ENCODE peak calls at places on chromosomes 3 and 15, in five cellular contexts. One of them, this sample, is unnamed.

GRCh38 chr3:40768536-40768935 is 243.8 kb downstream of the ZNF621 start:
- DNase-seq in A549: no peak
- DNase-seq in Peyer's patch: no peak
- DNase-seq in HCT116: no peak
- DNase-seq in ovary: no peak
- DNase-seq in this sample: no peak

GRCh38 chr15:81323944-81324881 is at the start of gene STARD5:
- DNase-seq in Peyer's patch: peak; percentile 99
- DNase-seq in ovary: peak; percentile 99
- DNase-seq in A549: peak; percentile 99
- DNase-seq in HCT116: peak; percentile 90
- DNase-seq in this sample: peak; percentile 92

GRCh38 chr3:174251696-174252095 is 607.4 kb upstream of the NAALADL2 start:
- DNase-seq in ovary: no peak
- DNase-seq in A549: no peak
- DNase-seq in Peyer's patch: no peak
- DNase-seq in HCT116: no peak
- DNase-seq in this sample: no peak

GRCh38 chr15:99122831-99123705 is 18.2 kb downstream of the SYNM start:
- DNase-seq in HCT116: no peak
- DNase-seq in Peyer's patch: no peak
- DNase-seq in A549: no peak
- DNase-seq in ovary: no peak
- DNase-seq in this sample: no peak

GRCh38 chr3:146543461-146544012 is 870 bp downstream of the PLSCR1 start:
- DNase-seq in HCT116: no peak
- DNase-seq in ovary: peak; percentile 40
- DNase-seq in A549: peak; percentile 7
- DNase-seq in Peyer's patch: no peak
- DNase-seq in this sample: no peak

GRCh38 chr3:138890555-138891187 is 55.9 kb upstream of the PIK3CB start:
- DNase-seq in ovary: no peak
- DNase-seq in A549: no peak
- DNase-seq in HCT116: no peak
- DNase-seq in Peyer's patch: no peak
- DNase-seq in this sample: no peak

GRCh38 chr15:84595660-84596059 is 5.1 kb upstream of the ZSCAN2 start:
- DNase-seq in HCT116: no peak
- DNase-seq in ovary: no peak
- DNase-seq in Peyer's patch: no peak
- DNase-seq in A549: no peak
- DNase-seq in this sample: no peak

GRCh38 chr15:85620321-85621044 is 174.2 kb downstream of the KLHL25 start:
- DNase-seq in A549: no peak
- DNase-seq in Peyer's patch: no peak
- DNase-seq in HCT116: no peak
- DNase-seq in ovary: no peak
- DNase-seq in this sample: no peak

GRCh38 chr3:184538600-184539431 is 22.8 kb upstream of the EPHB3 start:
- DNase-seq in A549: no peak
- DNase-seq in ovary: no peak
- DNase-seq in HCT116: no peak
- DNase-seq in Peyer's patch: no peak
- DNase-seq in this sample: no peak

GRCh38 chr3:38002291-38002876 is 11.8 kb downstream of the VILL start:
- DNase-seq in A549: no peak
- DNase-seq in HCT116: no peak
- DNase-seq in ovary: peak; percentile 9
- DNase-seq in Peyer's patch: peak; percentile 42
- DNase-seq in this sample: no peak

GRCh38 chr15:90735929-90736328 is 18.8 kb downstream of the BLM start:
- DNase-seq in HCT116: no peak
- DNase-seq in Peyer's patch: no peak
- DNase-seq in A549: no peak
- DNase-seq in ovary: no peak
- DNase-seq in this sample: no peak

GRCh38 chr15:86384191-86384590 is 304.5 kb downstream of the AGBL1 start:
- DNase-seq in A549: no peak
- DNase-seq in HCT116: no peak
- DNase-seq in ovary: no peak
- DNase-seq in Peyer's patch: no peak
- DNase-seq in this sample: no peak

GRCh38 chr3:183298708-183299153 is 45.7 kb downstream of the B3GNT5 start:
- DNase-seq in ovary: peak; percentile 12
- DNase-seq in Peyer's patch: no peak
- DNase-seq in HCT116: no peak
- DNase-seq in A549: no peak
- DNase-seq in this sample: peak; percentile 6

GRCh38 chr3:177523991-177524438 is 326.7 kb upstream of the TBL1XR1 start:
- DNase-seq in HCT116: no peak
- DNase-seq in Peyer's patch: no peak
- DNase-seq in A549: no peak
- DNase-seq in ovary: no peak
- DNase-seq in this sample: no peak

GRCh38 chr15:61084944-61085367 is 144.1 kb downstream of the RORA start:
- DNase-seq in HCT116: no peak
- DNase-seq in A549: no peak
- DNase-seq in ovary: no peak
- DNase-seq in Peyer's patch: no peak
- DNase-seq in this sample: no peak

GRCh38 chr15:25060996-25061620 is 106.3 kb downstream of the SNRPN start:
- DNase-seq in ovary: no peak
- DNase-seq in A549: no peak
- DNase-seq in Peyer's patch: no peak
- DNase-seq in HCT116: no peak
- DNase-seq in this sample: no peak

GRCh38 chr15:94526071-94526689 is 294.8 kb downstream of the MCTP2 start:
- DNase-seq in Peyer's patch: no peak
- DNase-seq in A549: no peak
- DNase-seq in ovary: no peak
- DNase-seq in HCT116: peak; percentile 19
- DNase-seq in this sample: no peak

GRCh38 chr15:47507221-47507985 is 209.9 kb upstream of the SEMA6D start:
- DNase-seq in A549: no peak
- DNase-seq in Peyer's patch: no peak
- DNase-seq in HCT116: no peak
- DNase-seq in ovary: no peak
- DNase-seq in this sample: no peak

GRCh38 chr3:52277071-52277964 is 1.1 kb downstream of the WDR82 start:
- DNase-seq in Peyer's patch: peak; percentile 83
- DNase-seq in ovary: peak; percentile 81
- DNase-seq in A549: peak; percentile 38
- DNase-seq in HCT116: no peak
- DNase-seq in this sample: no peak

GRCh38 chr3:151351648-151352047 is 22.3 kb upstream of the P2RY13 start:
- DNase-seq in HCT116: no peak
- DNase-seq in A549: no peak
- DNase-seq in Peyer's patch: no peak
- DNase-seq in ovary: no peak
- DNase-seq in this sample: no peak

GRCh38 chr3:44764248-44764647 is 2.7 kb downstream of the KIF15 start:
- DNase-seq in Peyer's patch: no peak
- DNase-seq in A549: no peak
- DNase-seq in HCT116: no peak
- DNase-seq in ovary: no peak
- DNase-seq in this sample: no peak

GRCh38 chr3:44761347-44762169 is at the start of the genes KIAA1143 and KIF15:
- DNase-seq in Peyer's patch: peak; percentile 98
- DNase-seq in A549: peak; percentile 69
- DNase-seq in ovary: peak; percentile 94
- DNase-seq in HCT116: peak; percentile 92
- DNase-seq in this sample: peak; percentile 77

GRCh38 chr3:44762690-44763089 is 1.1 kb downstream of the KIF15 start:
- DNase-seq in ovary: no peak
- DNase-seq in HCT116: no peak
- DNase-seq in A549: no peak
- DNase-seq in Peyer's patch: no peak
- DNase-seq in this sample: no peak

DNA sequence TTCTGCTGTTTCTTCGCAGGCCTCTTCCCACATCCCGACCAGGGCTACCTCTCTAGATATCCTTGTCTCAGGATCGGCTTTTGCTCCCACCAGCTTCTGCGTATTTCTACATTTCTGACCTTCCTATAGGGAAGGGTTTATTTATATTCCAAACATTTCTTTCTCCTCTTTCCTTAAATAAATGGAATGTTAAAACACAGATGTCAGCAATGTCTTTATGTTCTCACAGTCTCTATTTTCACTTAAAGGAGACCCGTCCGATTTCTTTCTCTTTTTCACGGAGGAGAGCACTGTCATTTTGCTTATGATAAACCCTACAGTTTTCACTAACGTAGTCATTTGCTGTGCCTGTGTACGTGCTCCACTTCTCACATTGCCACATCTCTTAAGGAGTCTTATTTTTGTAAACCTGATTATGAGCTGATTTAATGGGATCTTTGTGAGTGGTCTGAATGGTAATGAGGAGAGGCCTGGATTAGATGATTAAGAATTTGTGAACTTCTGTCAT is 630 bp downstream of the KIF15 start:
- DNase-seq in A549: no peak
- DNase-seq in Peyer's patch: no peak
- DNase-seq in ovary: no peak
- DNase-seq in HCT116: no peak
- DNase-seq in this sample: no peak
- H3K27ac ChIP-seq in A549: peak overlapping the region; percentile 90
- H3K27ac ChIP-seq in Peyer's patch: no peak overlapping the region
- H3K27ac ChIP-seq in ovary: no peak overlapping the region
- H3K27ac ChIP-seq in HCT116: peak overlapping the region; percentile 77
- H3K27ac ChIP-seq in this sample: peak overlapping the region; percentile 85

DNA sequence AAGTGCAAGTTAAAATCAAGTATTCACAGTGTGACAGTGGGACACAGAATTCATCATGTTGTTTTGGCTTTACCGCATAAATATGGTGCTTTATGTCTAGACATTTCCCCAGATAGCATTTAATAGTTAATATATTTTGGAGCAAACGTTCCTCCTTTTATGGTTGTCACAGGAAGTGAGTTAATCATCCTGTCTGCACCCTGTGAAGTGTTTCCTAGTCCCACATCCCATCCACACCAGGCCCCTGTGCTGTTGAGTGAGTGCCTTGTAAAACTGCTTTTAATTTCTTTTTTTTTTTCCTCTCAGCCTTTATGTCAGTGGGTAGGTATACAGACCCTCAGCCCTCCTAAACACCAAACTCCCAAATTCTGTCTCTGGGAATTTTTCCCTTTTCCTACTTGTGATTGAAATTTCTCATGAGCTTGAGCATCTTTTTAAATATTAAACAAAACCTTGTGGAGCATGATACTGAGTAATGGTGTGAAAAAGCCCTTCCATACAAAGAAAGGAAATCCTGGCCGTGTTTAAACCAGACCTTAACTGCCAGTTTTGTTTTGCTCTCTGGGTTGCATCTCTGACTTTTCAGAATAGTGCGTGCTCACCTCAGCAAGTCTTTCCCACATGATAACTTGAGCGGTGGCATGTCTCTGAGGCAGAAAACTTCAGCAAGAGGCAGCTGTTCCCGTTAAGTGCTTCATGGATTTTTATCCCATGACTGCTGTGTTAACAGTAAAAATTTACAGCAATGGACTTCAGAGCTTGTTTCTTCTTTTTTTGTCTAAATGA is 393.5 kb downstream of the FEZF2 start:
- DNase-seq in Peyer's patch: no peak
- DNase-seq in HCT116: no peak
- DNase-seq in ovary: no peak
- DNase-seq in A549: no peak
- DNase-seq in this sample: no peak
- TF ChIP-seq POLR2A in Peyer's patch: no peak
- TF ChIP-seq POLR2A in HCT116: no peak
- TF ChIP-seq POLR2A in ovary: no peak
- TF ChIP-seq POLR2A in A549: no peak
- TF ChIP-seq POLR2A in this sample: no peak

GRCh38 chr3:49700014-49700413 is 10.7 kb downstream of the RNF123 start:
- DNase-seq in HCT116: no peak
- DNase-seq in A549: no peak
- DNase-seq in ovary: no peak
- DNase-seq in Peyer's patch: no peak
- DNase-seq in this sample: no peak
- H3K27ac ChIP-seq in HCT116: no peak overlapping the region
- H3K27ac ChIP-seq in A549: no peak overlapping the region
- H3K27ac ChIP-seq in ovary: no peak overlapping the region
- H3K27ac ChIP-seq in Peyer's patch: no peak overlapping the region
- H3K27ac ChIP-seq in this sample: no peak overlapping the region

DNA sequence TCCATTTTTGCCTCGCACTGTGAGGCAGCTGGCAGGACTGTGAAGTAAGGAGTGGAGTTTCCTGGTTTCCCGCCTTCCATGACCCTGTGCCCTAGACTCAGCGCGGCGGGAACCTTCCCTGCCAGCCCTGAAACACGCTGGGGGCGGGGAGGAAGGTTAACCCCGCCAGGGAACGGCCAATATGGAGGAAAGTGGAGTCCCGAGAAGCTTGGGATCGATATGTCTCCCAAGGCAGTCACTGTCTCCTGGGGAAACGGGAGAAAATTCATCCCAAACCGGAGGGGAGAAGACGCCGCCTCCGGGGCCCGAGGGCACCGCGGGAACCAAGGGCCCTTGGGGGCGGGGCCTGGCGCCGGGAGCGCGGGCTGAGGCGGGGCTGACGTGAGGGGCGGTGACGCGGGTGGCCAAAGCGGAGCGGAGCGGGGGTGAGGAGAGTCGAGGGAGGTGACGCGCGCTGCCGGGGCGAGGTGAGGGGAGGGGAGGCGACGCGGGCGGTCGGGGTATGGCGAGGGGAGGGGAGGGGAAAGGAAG is at the start of gene HMCES:
- DNase-seq in A549: peak; percentile 77
- DNase-seq in HCT116: peak; percentile 60
- DNase-seq in ovary: peak; percentile 93
- DNase-seq in Peyer's patch: peak; percentile 97
- DNase-seq in this sample: peak; percentile 47
- TF ChIP-seq POLR2A in A549: no peak
- TF ChIP-seq POLR2A in HCT116: no peak
- TF ChIP-seq POLR2A in ovary: peak; percentile 66
- TF ChIP-seq POLR2A in Peyer's patch: peak; percentile 84
- TF ChIP-seq POLR2A in this sample: no peak

DNA sequence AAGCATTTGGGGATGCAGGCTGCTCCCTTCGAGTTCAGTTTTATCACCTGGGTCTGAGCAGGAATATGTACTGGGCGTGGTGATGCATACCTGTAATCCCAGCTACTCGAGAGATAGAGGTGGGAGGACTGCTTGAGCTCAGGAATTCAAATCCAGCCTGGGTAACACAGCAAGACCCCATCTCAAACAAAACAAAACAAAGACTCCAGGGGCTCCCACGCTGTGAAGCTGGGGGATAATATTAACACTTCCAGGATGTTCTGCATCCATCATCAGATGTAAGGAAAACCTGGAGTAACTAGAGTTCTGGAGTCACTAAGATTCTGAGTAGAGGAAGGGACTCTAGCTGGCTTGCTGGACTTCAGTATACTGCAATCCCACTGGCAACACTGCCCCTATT is 40.6 kb downstream of the LYZL4 start:
- DNase-seq in A549: no peak
- DNase-seq in Peyer's patch: no peak
- DNase-seq in ovary: no peak
- DNase-seq in HCT116: no peak
- DNase-seq in this sample: no peak
- H3K27ac ChIP-seq in A549: no peak overlapping the region
- H3K27ac ChIP-seq in Peyer's patch: no peak overlapping the region
- H3K27ac ChIP-seq in ovary: no peak overlapping the region
- H3K27ac ChIP-seq in HCT116: no peak overlapping the region
- H3K27ac ChIP-seq in this sample: no peak overlapping the region

This sample was measured in esophagus squamous epithelium.